ENCODE peak calls at places on chromosomes 4 and X, in five cellular contexts. One of them, this sample, is unnamed.

GRCh38 chr4:187493661-187494060 is 501.9 kb upstream of the ZFP42 start:
- DNase-seq in pancreas: no peak
- DNase-seq in amniotic stem cell: no peak
- DNase-seq in activated B cell treated with CpG ODN at 0.5 μM for 24 hours: no peak
- DNase-seq in HCT116: no peak
- DNase-seq in this sample: no peak

GRCh38 chrX:51461053-51462050 is 35.0 kb downstream of the NUDT11 start:
- DNase-seq in pancreas: no peak
- DNase-seq in amniotic stem cell: no peak
- DNase-seq in activated B cell treated with CpG ODN at 0.5 μM for 24 hours: no peak
- DNase-seq in HCT116: peak; percentile 7
- DNase-seq in this sample: no peak

GRCh38 chr4:75715105-75715799 is 9.1 kb upstream of the USO1 start:
- DNase-seq in pancreas: no peak
- DNase-seq in amniotic stem cell: no peak
- DNase-seq in activated B cell treated with CpG ODN at 0.5 μM for 24 hours: no peak
- DNase-seq in HCT116: no peak
- DNase-seq in this sample: peak; percentile 14

GRCh38 chr4:1717129-1718094 is 3.7 kb downstream of the TMEM129 start:
- DNase-seq in pancreas: no peak
- DNase-seq in amniotic stem cell: no peak
- DNase-seq in activated B cell treated with CpG ODN at 0.5 μM for 24 hours: no peak
- DNase-seq in HCT116: no peak
- DNase-seq in this sample: no peak

GRCh38 chrX:20913760-20914159 is 460.5 kb upstream of the CNKSR2 start:
- DNase-seq in pancreas: no peak
- DNase-seq in amniotic stem cell: no peak
- DNase-seq in activated B cell treated with CpG ODN at 0.5 μM for 24 hours: no peak
- DNase-seq in HCT116: no peak
- DNase-seq in this sample: no peak

GRCh38 chr4:148430847-148431246 is 11.4 kb downstream of the NR3C2 start:
- DNase-seq in pancreas: no peak
- DNase-seq in amniotic stem cell: no peak
- DNase-seq in activated B cell treated with CpG ODN at 0.5 μM for 24 hours: no peak
- DNase-seq in HCT116: no peak
- DNase-seq in this sample: no peak

GRCh38 chrX:9443327-9443726 is 21.5 kb upstream of the TBL1X start:
- DNase-seq in pancreas: no peak
- DNase-seq in amniotic stem cell: no peak
- DNase-seq in activated B cell treated with CpG ODN at 0.5 μM for 24 hours: no peak
- DNase-seq in HCT116: no peak
- DNase-seq in this sample: no peak

GRCh38 chr4:76751612-76752343 is 146.2 kb downstream of the SOWAHB start:
- DNase-seq in pancreas: no peak
- DNase-seq in amniotic stem cell: no peak
- DNase-seq in activated B cell treated with CpG ODN at 0.5 μM for 24 hours: no peak
- DNase-seq in HCT116: no peak
- DNase-seq in this sample: no peak

GRCh38 chr4:5389756-5390155 is 318.6 kb downstream of the EVC2 start:
- DNase-seq in pancreas: no peak
- DNase-seq in amniotic stem cell: no peak
- DNase-seq in activated B cell treated with CpG ODN at 0.5 μM for 24 hours: no peak
- DNase-seq in HCT116: no peak
- DNase-seq in this sample: no peak

GRCh38 chr4:44725166-44725565 is 1.2 kb downstream of the GNPDA2 start:
- DNase-seq in pancreas: no peak
- DNase-seq in amniotic stem cell: no peak
- DNase-seq in activated B cell treated with CpG ODN at 0.5 μM for 24 hours: no peak
- DNase-seq in HCT116: no peak
- DNase-seq in this sample: no peak

GRCh38 chrX:8126092-8126491 is 45.0 kb downstream of the VCX2 start:
- DNase-seq in pancreas: no peak
- DNase-seq in amniotic stem cell: no peak
- DNase-seq in activated B cell treated with CpG ODN at 0.5 μM for 24 hours: no peak
- DNase-seq in HCT116: no peak
- DNase-seq in this sample: no peak

GRCh38 chrX:46203115-46203514 is 342.1 kb downstream of the ZNF674 start:
- DNase-seq in pancreas: no peak
- DNase-seq in amniotic stem cell: no peak
- DNase-seq in activated B cell treated with CpG ODN at 0.5 μM for 24 hours: no peak
- DNase-seq in HCT116: no peak
- DNase-seq in this sample: no peak

GRCh38 chrX:128816919-128817318 is 706.4 kb downstream of the SMARCA1 start:
- DNase-seq in pancreas: no peak
- DNase-seq in amniotic stem cell: no peak
- DNase-seq in activated B cell treated with CpG ODN at 0.5 μM for 24 hours: no peak
- DNase-seq in HCT116: no peak
- DNase-seq in this sample: no peak

GRCh38 chr4:139740531-139741041 is 75.0 kb downstream of the MGST2 start:
- DNase-seq in pancreas: peak; percentile 50
- DNase-seq in amniotic stem cell: peak; percentile 59
- DNase-seq in activated B cell treated with CpG ODN at 0.5 μM for 24 hours: no peak
- DNase-seq in HCT116: no peak
- DNase-seq in this sample: peak; percentile 52

GRCh38 chr4:23741586-23742240 is 148.1 kb downstream of the PPARGC1A start:
- DNase-seq in pancreas: no peak
- DNase-seq in amniotic stem cell: no peak
- DNase-seq in activated B cell treated with CpG ODN at 0.5 μM for 24 hours: no peak
- DNase-seq in HCT116: no peak
- DNase-seq in this sample: no peak

GRCh38 chr4:68895561-68896198 is 55.9 kb downstream of the UGT2A3 start:
- DNase-seq in pancreas: no peak
- DNase-seq in amniotic stem cell: no peak
- DNase-seq in activated B cell treated with CpG ODN at 0.5 μM for 24 hours: no peak
- DNase-seq in HCT116: no peak
- DNase-seq in this sample: no peak

GRCh38 chrX:37383313-37383712 is 34.1 kb downstream of the PRRG1 start:
- DNase-seq in pancreas: no peak
- DNase-seq in amniotic stem cell: no peak
- DNase-seq in activated B cell treated with CpG ODN at 0.5 μM for 24 hours: no peak
- DNase-seq in HCT116: no peak
- DNase-seq in this sample: no peak

GRCh38 chrX:43688586-43688985 is 32.5 kb downstream of the MAOA start:
- DNase-seq in pancreas: no peak
- DNase-seq in amniotic stem cell: no peak
- DNase-seq in activated B cell treated with CpG ODN at 0.5 μM for 24 hours: no peak
- DNase-seq in HCT116: no peak
- DNase-seq in this sample: no peak

This sample was measured in lung.